ENCODE peak calls at places on chromosomes 3 and 15, in four cellular contexts. L, A, J and T are unnamed samples.

GRCh38 chr3:101617478-101617877 is 43.5 kb downstream of the PCNP start:
- DNase-seq in L (no peak), A (no peak), J (no peak), T (no peak)

GRCh38 chr3:59052803-59053411 is 3.1 kb upstream of the CFAP20DC start:
- DNase-seq in L (peak), A (peak), J (no peak), T (peak)

GRCh38 chr15:90873998-90874605 is 5.7 kb downstream of the FURIN start:
- DNase-seq in L (no peak), A (peak), J (peak), T (peak)

GRCh38 chr3:55549172-55549571 is 62.1 kb upstream of the WNT5A start:
- DNase-seq in L (peak), A (peak), J (no peak), T (no peak)

GRCh38 chr15:98580577-98580976 is 67.8 kb upstream of the IGF1R start:
- DNase-seq in L (no peak), A (peak), J (no peak), T (no peak)

GRCh38 chr3:108037770-108038169 is 53.1 kb downstream of the CD47 start:
- DNase-seq in L (no peak), A (no peak), J (no peak), T (no peak)

GRCh38 chr3:175893566-175893965 is 1034.4 kb downstream of the NAALADL2 start:
- DNase-seq in L (no peak), A (peak), J (no peak), T (no peak)

GRCh38 chr3:122481390-122481789 is 33.3 kb downstream of the KPNA1 start:
- DNase-seq in L (no peak), A (no peak), J (no peak), T (no peak)

GRCh38 chr3:140699516-140700231 is 21.8 kb downstream of the TRIM42 start:
- DNase-seq in L (no peak), A (no peak), J (no peak), T (no peak)

GRCh38 chr15:29698030-29698701 is 124.1 kb downstream of the TJP1 start:
- DNase-seq in L (peak), A (peak), J (no peak), T (no peak)

GRCh38 chr15:34708422-34708821 is 46.4 kb downstream of the GJD2 start:
- DNase-seq in L (peak), A (peak), J (no peak), T (peak)

GRCh38 chr3:140552898-140553297 is 125.0 kb upstream of the TRIM42 start:
- DNase-seq in L (no peak), A (peak), J (no peak), T (no peak)

GRCh38 chr3:168040624-168041208 is 55.0 kb downstream of the GOLIM4 start:
- DNase-seq in L (peak), A (peak), J (no peak), T (peak)

GRCh38 chr3:13348100-13348499 is 72.0 kb downstream of the NUP210 start:
- DNase-seq in L (no peak), A (no peak), J (no peak), T (no peak)

GRCh38 chr3:12478326-12478725 is 6.0 kb upstream of the TSEN2 start:
- DNase-seq in L (no peak), A (no peak), J (no peak), T (no peak)

GRCh38 chr3:175266993-175267960 is 408.1 kb downstream of the NAALADL2 start:
- DNase-seq in L (peak), A (no peak), J (no peak), T (no peak)

GRCh38 chr15:99438691-99439523 is 126.9 kb upstream of the MEF2A start:
- DNase-seq in L (no peak), A (no peak), J (peak), T (peak)

GRCh38 chr3:61224823-61225222 is 26.4 kb downstream of the FHIT start:
- DNase-seq in L (no peak), A (no peak), J (no peak), T (no peak)

GRCh38 chr3:106485802-106486201 is 617.0 kb upstream of the CBLB start:
- DNase-seq in L (no peak), A (no peak), J (no peak), T (no peak)

GRCh38 chr3:124347418-124347817 is 355.5 kb upstream of the ROPN1 start:
- DNase-seq in L (no peak), A (no peak), J (no peak), T (no peak)

GRCh38 chr3:97993526-97993925 is 21.3 kb upstream of the RIOX2 start:
- DNase-seq in L (no peak), A (no peak), J (no peak), T (no peak)

GRCh38 chr15:83036253-83036652 is 24.8 kb upstream of the C15orf40 start:
- DNase-seq in L (no peak), A (no peak), J (no peak), T (no peak)

GRCh38 chr15:76390571-76390970 is 54.0 kb downstream of the ISL2 start:
- DNase-seq in L (no peak), A (no peak), J (no peak), T (no peak)

GRCh38 chr3:73475717-73476116 is 149.0 kb downstream of the PDZRN3 start:
- DNase-seq in L (no peak), A (peak), J (no peak), T (no peak)

GRCh38 chr3:122797291-122797690 is 2.4 kb downstream of the SLC49A4 start:
- DNase-seq in L (peak), A (no peak), J (no peak), T (no peak)

GRCh38 chr3:32626650-32627049 is 56.0 kb upstream of the DYNC1LI1 start:
- DNase-seq in L (no peak), A (no peak), J (no peak), T (no peak)

DNA sequence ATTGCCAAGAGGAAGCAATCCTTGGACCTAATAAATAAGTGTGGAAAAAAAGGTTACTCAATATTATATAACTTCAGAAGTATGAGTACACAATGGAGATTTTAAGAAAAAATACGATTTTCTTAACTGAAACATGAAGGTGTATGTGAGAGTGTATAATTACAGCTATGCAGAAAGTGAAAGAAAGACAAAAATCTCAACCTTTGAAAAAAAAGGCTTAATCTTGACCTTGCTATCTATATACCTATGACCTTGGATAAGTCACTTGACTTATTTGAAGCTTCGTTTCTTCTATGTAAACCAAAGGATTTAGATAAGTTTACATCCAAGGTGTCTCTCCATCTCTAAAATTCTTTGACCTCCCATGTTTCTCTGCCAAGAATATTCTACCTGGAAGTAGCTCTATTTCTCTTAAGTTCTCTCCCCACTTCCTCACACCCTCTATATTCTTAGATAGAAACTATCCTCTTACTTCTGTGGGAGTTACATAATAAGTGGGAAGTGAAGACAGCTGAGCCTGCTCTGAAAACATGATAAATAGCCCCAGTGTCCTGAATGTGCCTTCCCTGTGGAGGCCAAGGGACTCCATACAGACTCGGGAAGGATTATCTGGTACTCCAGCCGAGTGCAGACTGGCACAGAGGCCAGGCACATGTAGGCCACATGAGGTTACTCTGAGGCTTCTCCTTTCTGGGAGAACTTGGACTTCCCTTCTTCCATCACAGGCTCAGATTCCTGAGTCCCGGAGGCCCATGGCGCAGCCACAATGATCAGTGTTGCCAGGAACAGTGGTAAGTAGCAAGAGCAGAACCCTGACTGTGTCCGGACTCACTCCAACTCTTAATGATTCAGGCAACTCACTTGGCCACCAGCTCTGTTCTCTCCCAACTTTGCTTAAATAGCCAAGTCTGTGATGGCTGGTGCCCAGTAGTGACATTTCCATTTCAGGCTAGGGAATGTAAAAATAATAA is 166.8 kb upstream of the COL8A1 start:
- DNase-seq in L (no peak), A (no peak), J (no peak), T (no peak)
- H2AK5ac ChIP-seq in L (peak), A (no peak), J (no peak), T (no peak)

GRCh38 chr3:10378742-10379141 is 57.8 kb upstream of the SEC13 start:
- DNase-seq in L (no peak), A (no peak), J (no peak), T (no peak)
- H4K5ac ChIP-seq in L (no peak), A (no peak), J (no peak), T (no peak)

DNA sequence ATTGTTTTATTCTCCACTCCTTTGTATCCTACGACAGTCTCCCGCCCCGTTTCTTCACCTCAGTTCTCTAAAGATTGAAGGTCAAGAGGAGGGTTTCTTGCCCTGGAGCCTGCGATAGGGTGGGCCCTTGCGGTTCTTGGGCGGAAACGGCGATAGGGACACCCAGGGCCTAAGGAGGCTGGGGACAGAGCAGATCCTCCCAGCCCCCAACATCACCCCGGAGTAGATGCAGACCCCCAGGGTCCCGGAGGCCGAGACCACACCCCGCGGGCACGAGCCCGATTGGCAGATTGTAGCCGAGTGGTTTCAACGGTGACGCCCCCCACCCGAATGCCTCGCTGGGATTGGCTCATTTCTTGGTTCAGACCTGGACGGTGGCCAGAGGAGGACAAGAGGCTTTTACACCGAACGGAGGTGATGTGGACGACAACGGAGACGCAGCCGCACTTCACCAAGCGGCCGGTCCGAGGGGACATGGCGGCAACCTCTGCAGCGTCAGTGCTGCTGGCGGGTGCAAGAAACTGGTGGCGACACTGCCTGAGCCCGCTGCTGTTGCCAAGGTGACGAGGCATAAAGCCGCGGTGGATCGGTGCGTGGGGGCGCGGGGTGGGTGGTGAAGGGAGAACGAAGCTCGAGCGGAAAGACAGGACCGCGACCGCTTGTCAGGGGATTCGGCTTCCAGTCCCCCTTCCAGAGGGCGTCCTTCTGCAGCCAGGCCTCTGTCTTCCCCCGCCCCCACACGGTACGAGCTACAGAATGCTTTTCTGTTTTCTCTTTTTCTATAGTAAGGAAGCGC is 19.0 kb upstream of the MCF2L2 start:
- DNase-seq in L (peak), A (peak), J (peak), T (peak)
- H3K4ac ChIP-seq in L (peak), A (no peak), J (peak), T (no peak)

DNA sequence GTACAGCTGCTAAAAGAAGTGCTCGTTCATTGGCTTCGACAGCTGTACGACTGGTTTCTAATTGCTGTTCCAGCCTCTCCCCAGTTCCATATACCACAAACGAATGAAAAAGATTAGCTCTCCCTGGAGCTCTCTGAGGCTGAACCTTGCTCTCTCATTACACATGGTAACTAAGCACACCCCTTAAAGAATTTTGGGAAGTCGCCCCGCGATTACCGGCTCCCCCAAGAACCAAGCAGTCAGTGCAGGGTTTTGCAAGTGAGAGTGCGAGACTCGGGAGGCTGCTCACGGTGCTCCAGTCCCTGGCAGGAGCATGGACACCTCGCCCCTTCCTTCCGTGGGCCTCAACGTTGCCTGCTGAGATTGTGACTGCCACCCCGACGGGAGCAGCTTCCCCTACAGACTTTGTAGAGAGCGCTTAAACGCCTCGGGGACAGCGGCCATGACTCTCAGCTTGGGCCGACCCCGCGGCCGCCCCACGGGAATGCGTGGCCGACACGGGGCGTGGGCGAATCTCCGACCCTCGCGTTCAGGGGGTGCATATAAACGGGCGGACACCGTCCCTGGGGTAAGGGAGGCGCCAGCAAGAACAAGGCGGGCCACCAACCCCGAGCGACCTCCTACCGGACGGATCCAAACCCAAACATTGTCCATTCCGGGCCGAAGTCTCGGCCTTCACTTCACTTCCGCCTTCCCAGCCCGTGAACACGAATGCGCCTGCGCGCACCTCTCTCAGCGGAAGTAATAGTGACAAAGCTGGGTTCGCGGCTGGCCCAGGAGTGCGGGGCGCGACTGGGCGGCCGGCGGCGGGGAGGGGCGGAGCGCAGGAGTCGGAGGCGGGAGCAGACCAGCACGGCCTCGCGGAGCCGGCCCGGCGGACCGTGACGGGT is at the start of gene ATP2C1:
- DNase-seq in L (peak), A (peak), J (peak), T (peak)
- H2AK5ac ChIP-seq in L (peak), A (no peak), J (no peak), T (no peak)

GRCh38 chr3:144128117-144128892 is 156.7 kb downstream of the DIPK2A start:
- DNase-seq in L (no peak), A (peak), J (no peak), T (no peak)
- H4K5ac ChIP-seq in L (no peak), A (no peak), J (no peak), T (no peak)

DNA sequence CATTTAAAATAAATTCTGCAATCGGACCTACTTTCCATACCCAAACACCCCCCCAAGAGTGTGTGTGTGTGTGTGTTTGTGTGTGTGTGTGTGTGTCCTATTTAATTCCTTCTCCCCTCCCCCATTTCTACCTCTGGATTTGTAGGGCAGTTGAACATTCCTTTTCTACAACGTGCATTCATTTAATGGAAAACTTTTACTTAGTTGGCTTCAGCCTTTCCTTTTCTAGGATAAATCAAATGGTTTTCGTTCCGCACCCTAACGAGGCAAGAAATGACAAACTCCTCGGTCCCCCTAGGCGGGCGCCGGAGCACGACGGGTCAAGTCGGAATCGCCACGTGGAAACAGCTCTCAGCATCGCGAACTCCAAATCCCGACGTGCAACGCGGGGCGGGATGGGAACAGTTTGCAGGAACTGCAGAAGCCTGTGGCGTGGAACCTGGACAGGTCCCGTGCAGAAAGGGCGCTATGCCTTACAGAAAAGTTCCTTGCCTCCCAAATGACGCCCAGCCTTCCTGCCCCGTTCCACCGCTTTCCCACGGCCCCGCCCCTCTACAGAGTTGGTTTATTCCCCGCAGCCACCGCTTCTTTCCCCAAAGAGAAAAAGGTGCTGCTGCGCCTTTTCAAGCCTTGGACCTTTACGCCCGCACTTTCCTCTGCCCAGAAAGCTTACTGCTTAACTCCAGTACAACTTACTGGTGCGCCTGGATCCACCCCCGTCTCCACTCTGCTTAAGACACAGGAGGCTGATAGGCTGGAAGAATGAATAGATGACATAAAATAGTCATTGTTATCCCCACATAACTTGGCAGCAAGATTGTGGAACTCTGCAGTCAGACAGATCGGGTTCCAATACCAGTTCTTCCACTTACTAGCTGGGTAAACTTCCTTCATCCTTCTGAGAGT is 1.1 kb upstream of the EIF2B5 start:
- DNase-seq in L (peak), A (peak), J (peak), T (peak)
- H3K4ac ChIP-seq in L (peak), A (peak), J (no peak), T (no peak)

DNA sequence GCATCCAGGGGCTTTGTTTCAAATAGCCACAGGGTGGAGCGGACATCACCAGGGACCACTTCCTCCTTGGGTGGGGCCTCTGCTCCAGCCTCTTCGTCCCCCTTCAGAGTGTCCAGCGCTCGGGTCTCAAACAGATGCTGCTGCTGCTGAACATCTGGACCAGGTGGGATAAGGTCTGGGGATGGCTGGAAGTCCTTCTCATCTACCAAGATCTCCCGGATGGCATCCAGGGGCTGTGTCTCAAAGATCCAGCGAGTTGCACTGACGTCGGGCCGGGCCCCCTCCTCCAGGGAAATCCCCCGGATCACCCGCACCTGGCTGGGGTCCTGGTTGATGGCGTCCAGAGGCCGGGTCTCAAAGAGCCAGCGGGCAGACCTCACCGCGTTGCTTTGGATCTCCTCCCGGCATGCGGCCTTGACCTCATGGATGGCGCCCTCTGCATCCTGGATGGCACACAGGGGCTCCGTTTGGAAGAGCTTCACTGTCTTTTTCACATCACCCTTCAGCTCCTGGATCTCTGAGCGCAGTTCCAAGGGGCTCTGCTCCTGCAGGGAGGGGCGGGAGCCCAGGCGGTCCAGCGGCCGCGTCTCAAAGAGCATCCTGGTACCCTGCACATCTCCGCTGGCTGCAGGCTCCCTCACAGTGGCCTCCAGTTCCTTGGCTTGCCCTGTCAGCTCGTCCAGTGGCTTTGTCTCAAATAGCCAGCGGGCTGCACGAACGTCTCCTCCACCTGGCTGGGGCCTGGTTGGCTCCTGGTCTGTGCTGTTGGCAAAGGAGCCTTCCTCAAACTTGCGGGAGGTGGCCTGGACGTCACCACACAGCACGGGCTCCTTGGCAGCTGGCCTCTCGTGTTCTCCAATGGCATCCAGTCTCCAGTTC is 3.9 kb downstream of the XIRP1 start:
- DNase-seq in L (no peak), A (no peak), J (no peak), T (peak)
- H2AK5ac ChIP-seq in L (no peak), A (no peak), J (no peak), T (no peak)

GRCh38 chr15:36067483-36068274 is 511.7 kb upstream of the CDIN1 start:
- DNase-seq in L (no peak), A (no peak), J (no peak), T (no peak)
- H4K5ac ChIP-seq in L (no peak), A (no peak), J (no peak), T (no peak)